ENCODE peak calls at places on chromosomes 6 and 20, in four cellular contexts. One of them, this sample, is unnamed. For H3K4me1, the result is how much of the 10 kb centered on the place peaks cover.

GRCh38 chr6:51866867-51867266 is 220.5 kb downstream of the PKHD1 start:
- DNase-seq in ovary: no peak
- DNase-seq in A549: no peak
- DNase-seq in mucosa of descending colon: no peak
- DNase-seq in this sample: no peak

GRCh38 chr6:436308-437041 is 44.9 kb downstream of the IRF4 start:
- DNase-seq in ovary: no peak
- DNase-seq in A549: no peak
- DNase-seq in mucosa of descending colon: no peak
- DNase-seq in this sample: no peak

GRCh38 chr20:32792316-32792715 is 27.4 kb upstream of the MAPRE1 start:
- DNase-seq in ovary: no peak
- DNase-seq in A549: no peak
- DNase-seq in mucosa of descending colon: no peak
- DNase-seq in this sample: no peak

GRCh38 chr6:53246924-53247323 is 98.3 kb upstream of the GCM1 start:
- DNase-seq in ovary: no peak
- DNase-seq in A549: no peak
- DNase-seq in mucosa of descending colon: no peak
- DNase-seq in this sample: no peak

GRCh38 chr6:121867095-121867494 is 431.6 kb downstream of the GJA1 start:
- DNase-seq in ovary: no peak
- DNase-seq in A549: no peak
- DNase-seq in mucosa of descending colon: no peak
- DNase-seq in this sample: no peak

GRCh38 chr6:84897874-84898635 is 133.7 kb upstream of the TBX18 start:
- DNase-seq in ovary: no peak
- DNase-seq in A549: peak
- DNase-seq in mucosa of descending colon: no peak
- DNase-seq in this sample: peak

GRCh38 chr20:58312836-58313235 is 3.3 kb downstream of the RAB22A start:
- DNase-seq in ovary: no peak
- DNase-seq in A549: no peak
- DNase-seq in mucosa of descending colon: no peak
- DNase-seq in this sample: peak

GRCh38 chr6:168394606-168395005 is 46.4 kb upstream of the SMOC2 start:
- DNase-seq in ovary: no peak
- DNase-seq in A549: no peak
- DNase-seq in mucosa of descending colon: no peak
- DNase-seq in this sample: no peak

GRCh38 chr6:23394699-23395098 is 731.3 kb upstream of the NRSN1 start:
- DNase-seq in ovary: no peak
- DNase-seq in A549: no peak
- DNase-seq in mucosa of descending colon: no peak
- DNase-seq in this sample: no peak

GRCh38 chr20:41095110-41095969 is 42.0 kb upstream of the PLCG1 start:
- DNase-seq in ovary: peak
- DNase-seq in A549: peak
- DNase-seq in mucosa of descending colon: peak
- DNase-seq in this sample: peak

GRCh38 chr6:14453712-14454466 is 336.3 kb downstream of the CD83 start:
- DNase-seq in ovary: no peak
- DNase-seq in A549: no peak
- DNase-seq in mucosa of descending colon: peak
- DNase-seq in this sample: no peak

GRCh38 chr20:64228086-64228485 is 27.5 kb upstream of the PCMTD2 start:
- DNase-seq in ovary: no peak
- DNase-seq in A549: no peak
- DNase-seq in mucosa of descending colon: no peak
- DNase-seq in this sample: no peak

GRCh38 chr20:43915209-43916072 is 789 bp downstream of the TOX2 start:
- DNase-seq in ovary: peak
- DNase-seq in A549: no peak
- DNase-seq in mucosa of descending colon: peak
- DNase-seq in this sample: no peak

GRCh38 chr20:25042531-25043498 is 15.1 kb downstream of the ACSS1 start:
- DNase-seq in ovary: no peak
- DNase-seq in A549: no peak
- DNase-seq in mucosa of descending colon: peak
- DNase-seq in this sample: no peak

GRCh38 chr20:62900052-62900691 is 26.1 kb downstream of the DIDO1 start:
- DNase-seq in ovary: peak
- DNase-seq in A549: peak
- DNase-seq in mucosa of descending colon: peak
- DNase-seq in this sample: peak

GRCh38 chr6:68080074-68080473 is 555.0 kb upstream of the ADGRB3 start:
- DNase-seq in ovary: no peak
- DNase-seq in A549: no peak
- DNase-seq in mucosa of descending colon: no peak
- DNase-seq in this sample: no peak

GRCh38 chr20:49700411-49701185 is 13.1 kb downstream of the B4GALT5 start:
- DNase-seq in ovary: no peak
- DNase-seq in A549: peak
- DNase-seq in mucosa of descending colon: no peak
- DNase-seq in this sample: no peak

GRCh38 chr6:43723737-43724295 is 36.2 kb upstream of the MRPS18A start:
- DNase-seq in ovary: peak
- DNase-seq in A549: peak
- DNase-seq in mucosa of descending colon: peak
- DNase-seq in this sample: peak

GRCh38 chr20:22490287-22491187 is 93.8 kb downstream of the FOXA2 start:
- DNase-seq in ovary: no peak
- DNase-seq in A549: peak
- DNase-seq in mucosa of descending colon: peak
- DNase-seq in this sample: no peak

GRCh38 chr6:84183430-84183829 is 44.0 kb downstream of the CEP162 start:
- DNase-seq in ovary: no peak
- DNase-seq in A549: no peak
- DNase-seq in mucosa of descending colon: no peak
- DNase-seq in this sample: no peak

GRCh38 chr6:16700202-16700997 is 60.9 kb downstream of the ATXN1 start:
- DNase-seq in ovary: no peak
- DNase-seq in A549: no peak
- DNase-seq in mucosa of descending colon: no peak
- DNase-seq in this sample: no peak

GRCh38 chr6:11276911-11277274 is 44.4 kb upstream of the NEDD9 start:
- DNase-seq in ovary: no peak
- DNase-seq in A549: no peak
- DNase-seq in mucosa of descending colon: no peak
- DNase-seq in this sample: no peak
- H3K4me1 ChIP-seq in ovary: under half
- H3K4me1 ChIP-seq in A549: half or more
- H3K4me1 ChIP-seq in mucosa of descending colon: half or more
- H3K4me1 ChIP-seq in this sample: under half

GRCh38 chr6:18390476-18390875 is 3.3 kb downstream of the RNF144B start:
- DNase-seq in ovary: no peak
- DNase-seq in A549: no peak
- DNase-seq in mucosa of descending colon: no peak
- DNase-seq in this sample: no peak

GRCh38 chr6:18389479-18389878 is 2.3 kb downstream of the RNF144B start:
- DNase-seq in ovary: no peak
- DNase-seq in A549: no peak
- DNase-seq in mucosa of descending colon: no peak
- DNase-seq in this sample: no peak

GRCh38 chr6:18388252-18388651 is 1.1 kb downstream of the RNF144B start:
- DNase-seq in ovary: no peak
- DNase-seq in A549: no peak
- DNase-seq in mucosa of descending colon: no peak
- DNase-seq in this sample: no peak

GRCh38 chr6:18387061-18387721 is at the start of gene RNF144B:
- DNase-seq in ovary: peak
- DNase-seq in A549: peak
- DNase-seq in mucosa of descending colon: peak
- DNase-seq in this sample: peak

GRCh38 chr6:18388942-18389341 is 1.8 kb downstream of the RNF144B start:
- DNase-seq in ovary: no peak
- DNase-seq in A549: peak
- DNase-seq in mucosa of descending colon: no peak
- DNase-seq in this sample: peak
- H3K4me1 ChIP-seq in ovary: under half
- H3K4me1 ChIP-seq in A549: under half
- H3K4me1 ChIP-seq in mucosa of descending colon: under half
- H3K4me1 ChIP-seq in this sample: under half

GRCh38 chr6:34302929-34303328 is 54.1 kb upstream of the SMIM29 start:
- DNase-seq in ovary: no peak
- DNase-seq in A549: no peak
- DNase-seq in mucosa of descending colon: no peak
- DNase-seq in this sample: no peak
- H3K4me1 ChIP-seq in ovary: under half
- H3K4me1 ChIP-seq in A549: under half
- H3K4me1 ChIP-seq in mucosa of descending colon: under half
- H3K4me1 ChIP-seq in this sample: under half

DNA sequence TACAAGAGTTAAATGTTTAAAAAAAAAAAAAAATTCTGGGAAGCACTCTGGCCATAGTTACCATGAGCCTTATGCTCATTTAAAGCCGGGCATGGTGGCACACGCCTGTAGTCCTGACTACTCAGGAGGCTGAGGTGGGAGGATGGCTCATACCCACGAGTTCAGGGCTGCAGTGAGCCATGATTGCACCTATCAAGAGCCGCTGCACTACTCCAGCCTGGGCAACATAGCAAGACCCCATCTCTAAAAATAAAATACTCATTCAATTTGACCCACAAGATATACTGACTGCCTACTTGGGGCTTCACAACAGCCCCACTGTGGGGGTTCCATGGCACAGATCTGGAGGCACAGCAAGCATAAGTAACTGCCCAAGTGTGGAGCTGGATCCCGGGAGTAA is 112.0 kb upstream of the NFATC2 start:
- DNase-seq in ovary: no peak
- DNase-seq in A549: no peak
- DNase-seq in mucosa of descending colon: no peak
- DNase-seq in this sample: no peak
- H3K4me1 ChIP-seq in ovary: under half
- H3K4me1 ChIP-seq in A549: under half
- H3K4me1 ChIP-seq in mucosa of descending colon: under half
- H3K4me1 ChIP-seq in this sample: under half

GRCh38 chr6:111664565-111665039 is 58.9 kb upstream of the TRAF3IP2 start:
- DNase-seq in ovary: no peak
- DNase-seq in A549: no peak
- DNase-seq in mucosa of descending colon: no peak
- DNase-seq in this sample: no peak
- H3K4me1 ChIP-seq in ovary: under half
- H3K4me1 ChIP-seq in A549: under half
- H3K4me1 ChIP-seq in mucosa of descending colon: under half
- H3K4me1 ChIP-seq in this sample: under half

GRCh38 chr20:1328680-1329330 is at the start of gene SDCBP2:
- DNase-seq in ovary: no peak
- DNase-seq in A549: no peak
- DNase-seq in mucosa of descending colon: peak
- DNase-seq in this sample: no peak

GRCh38 chr20:1326031-1326930 is 2.7 kb downstream of the SDCBP2 start:
- DNase-seq in ovary: peak
- DNase-seq in A549: no peak
- DNase-seq in mucosa of descending colon: no peak
- DNase-seq in this sample: no peak

GRCh38 chr20:1325173-1326030 is 3.5 kb downstream of the SDCBP2 start:
- DNase-seq in ovary: peak
- DNase-seq in A549: peak
- DNase-seq in mucosa of descending colon: peak
- DNase-seq in this sample: peak

GRCh38 chr20:1327827-1328679 is 886 bp downstream of the SDCBP2 start:
- DNase-seq in ovary: no peak
- DNase-seq in A549: no peak
- DNase-seq in mucosa of descending colon: peak
- DNase-seq in this sample: no peak

GRCh38 chr20:1327241-1327653 is 1.7 kb downstream of the SDCBP2 start:
- DNase-seq in ovary: peak
- DNase-seq in A549: no peak
- DNase-seq in mucosa of descending colon: peak
- DNase-seq in this sample: no peak
- H3K4me1 ChIP-seq in ovary: under half
- H3K4me1 ChIP-seq in A549: under half
- H3K4me1 ChIP-seq in mucosa of descending colon: under half
- H3K4me1 ChIP-seq in this sample: under half

GRCh38 chr6:158558415-158559306 is 1.2 kb upstream of the TMEM181 start:
- DNase-seq in ovary: no peak
- DNase-seq in A549: no peak
- DNase-seq in mucosa of descending colon: no peak
- DNase-seq in this sample: no peak
- H3K4me1 ChIP-seq in ovary: under half
- H3K4me1 ChIP-seq in A549: under half
- H3K4me1 ChIP-seq in mucosa of descending colon: under half
- H3K4me1 ChIP-seq in this sample: under half